ENCODE peak calls at places on chromosome 3, in eight cellular contexts. F, X, M, G, N, B, K and R are unnamed samples.
A peak's percentile ranks its signal among the peaks of the same experiment; 100 is the strongest.

GRCh38 chr3:113211370-113212154 is at the start of gene BOC:
- DNase-seq in G (peak; percentile 88), N (peak; percentile 45), K (no peak), B (no peak), F (no peak), X (no peak), M (peak; percentile 65), R (no peak)

GRCh38 chr3:20201141-20201540 is 15.1 kb upstream of the SGO1 start:
- DNase-seq in N (no peak), B (no peak), G (no peak), K (no peak), M (no peak), X (no peak), F (no peak), R (no peak)

GRCh38 chr3:81758275-81758674 is 3.2 kb downstream of the GBE1 start:
- DNase-seq in M (no peak), B (no peak), K (no peak), X (no peak), N (no peak), G (no peak), F (no peak), R (no peak)

GRCh38 chr3:122199552-122199951 is 16.1 kb downstream of the CASR start:
- DNase-seq in G (no peak), F (no peak), K (no peak), B (no peak), X (no peak), M (no peak), N (no peak), R (no peak)

GRCh38 chr3:3127432-3128010 is 781 bp downstream of the TRNT1 start:
- DNase-seq in F (no peak), X (no peak), N (no peak), G (no peak), K (peak; percentile 25), B (peak; percentile 6), M (no peak), R (no peak)

GRCh38 chr3:110598847-110599490 is 472.6 kb upstream of the NECTIN3 start:
- DNase-seq in X (no peak), M (no peak), G (no peak), B (no peak), K (no peak), F (no peak), N (no peak), R (no peak)

GRCh38 chr3:38349684-38350359 is 3.2 kb downstream of the XYLB start:
- DNase-seq in K (no peak), N (no peak), G (peak; percentile 39), B (no peak), M (no peak), F (no peak), X (no peak), R (no peak)

GRCh38 chr3:46416134-46417119 is 9.4 kb downstream of the CCRL2 start:
- DNase-seq in G (no peak), N (no peak), M (no peak), B (no peak), K (peak; percentile 36), X (no peak), F (no peak), R (no peak)

GRCh38 chr3:136783708-136784191 is 31.6 kb upstream of the STAG1 start:
- DNase-seq in F (no peak), M (no peak), X (no peak), B (no peak), G (no peak), K (no peak), N (no peak), R (no peak)

GRCh38 chr3:90015688-90016356 is 908.4 kb downstream of the EPHA3 start:
- DNase-seq in F (no peak), K (no peak), M (no peak), B (no peak), X (no peak), G (no peak), N (no peak), R (no peak)

GRCh38 chr3:57078366-57079220 is 18.1 kb downstream of the SPATA12 start:
- DNase-seq in K (peak; percentile 57), N (peak; percentile 47), F (no peak), B (no peak), G (peak; percentile 92), M (peak; percentile 70), X (no peak), R (peak; percentile 55)
- TF ChIP-seq CTCF in K (no peak), N (peak; percentile 29), F (no peak), B (no peak), G (no peak), M (no peak), X (no peak), R (peak; percentile 8)

GRCh38 chr3:66863205-66864135 is 134.6 kb upstream of the KBTBD8 start:
- DNase-seq in G (no peak), F (no peak), K (no peak), X (no peak), N (no peak), B (no peak), M (no peak), R (no peak)

GRCh38 chr3:66854752-66855151 is 143.4 kb upstream of the KBTBD8 start:
- DNase-seq in B (no peak), M (no peak), X (no peak), F (no peak), K (no peak), N (no peak), G (no peak), R (no peak)

GRCh38 chr3:66856555-66856954 is 141.6 kb upstream of the KBTBD8 start:
- DNase-seq in X (no peak), F (no peak), K (no peak), N (no peak), G (no peak), B (no peak), M (no peak), R (no peak)

GRCh38 chr3:66860771-66861170 is 137.3 kb upstream of the KBTBD8 start:
- DNase-seq in G (no peak), N (no peak), M (no peak), F (no peak), B (no peak), X (no peak), K (no peak), R (no peak)

DNA sequence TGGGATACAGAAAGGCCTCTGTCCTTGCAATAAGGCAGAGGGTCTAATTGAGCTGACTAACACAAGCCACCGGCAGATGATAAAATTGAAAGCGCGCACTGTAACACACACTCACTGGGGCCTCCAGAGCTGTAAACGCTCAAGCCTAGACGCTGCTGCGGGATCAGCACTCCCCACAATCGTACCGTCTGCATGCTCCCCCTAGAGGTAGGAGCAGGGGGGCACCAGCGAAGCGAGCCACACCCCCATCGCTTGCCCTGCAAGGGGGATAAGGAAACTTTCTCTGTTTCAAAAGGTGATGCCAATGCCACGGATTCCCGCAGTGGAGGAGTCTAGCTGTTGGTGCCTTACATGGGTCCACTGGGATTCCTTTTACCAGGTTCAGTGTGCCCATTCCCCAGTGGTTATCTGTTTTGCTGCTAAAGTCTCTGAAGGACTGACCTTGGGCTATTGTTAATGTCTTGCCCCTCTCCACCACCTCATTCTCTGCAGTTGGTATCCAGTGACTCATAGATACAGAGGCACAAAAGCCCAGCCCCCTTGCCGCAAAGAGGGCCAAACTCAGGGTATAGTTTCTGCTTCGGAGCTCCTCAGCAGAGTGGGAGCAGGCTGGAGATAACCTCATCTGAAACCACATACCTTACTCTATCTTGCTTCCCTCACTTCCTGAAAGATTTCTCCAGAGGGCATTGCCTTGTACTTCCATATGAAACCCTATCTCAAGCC is 139.3 kb upstream of the KBTBD8 start:
- DNase-seq in G (no peak), B (no peak), F (no peak), M (no peak), K (peak; percentile 43), N (no peak), X (no peak), R (no peak)
- TF ChIP-seq CTCF in G (no peak), B (no peak), F (no peak), M (no peak), K (peak; percentile 62), N (peak; percentile 30), X (no peak), R (no peak)

DNA sequence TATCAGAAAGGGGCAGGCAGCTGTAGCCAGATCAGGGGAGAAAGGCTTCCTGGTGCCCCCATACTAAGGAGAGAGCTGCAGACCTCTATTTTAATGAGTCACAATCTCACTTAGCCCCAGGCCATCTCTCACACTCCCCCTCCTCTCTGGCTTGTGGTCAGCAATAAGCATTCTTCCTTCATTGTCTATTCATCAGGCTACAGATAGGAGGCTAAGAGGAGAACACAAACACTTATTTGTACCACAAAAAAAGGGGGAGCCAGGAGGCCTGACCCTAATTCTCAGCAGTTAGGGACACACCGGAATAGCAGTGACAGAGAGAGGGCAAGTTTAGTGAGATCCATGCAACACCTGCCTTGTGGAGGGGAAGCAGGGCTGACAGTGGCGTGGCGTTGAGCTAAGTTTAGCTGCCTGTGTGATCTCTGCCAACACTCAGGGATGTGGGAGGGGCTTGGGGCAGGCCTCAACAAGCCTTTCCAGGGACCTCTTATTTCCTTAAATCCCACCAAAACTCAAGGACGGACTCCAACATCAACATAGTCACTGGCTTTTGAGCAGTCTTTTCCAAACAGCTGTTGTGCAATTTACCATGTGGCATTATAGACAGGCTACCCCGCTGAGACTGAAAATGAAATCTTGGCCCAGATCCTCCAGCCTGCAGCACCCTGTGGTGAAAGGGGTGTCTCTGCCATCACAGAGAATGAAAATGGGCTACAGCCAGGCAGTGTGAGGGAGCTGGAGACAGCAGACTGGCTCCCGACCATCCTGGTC is 191.9 kb upstream of the TSC22D2 start:
- DNase-seq in N (no peak), G (peak; percentile 79), M (peak; percentile 73), B (no peak), X (no peak), F (no peak), K (no peak), R (no peak)
- TF ChIP-seq CTCF in N (no peak), G (no peak), M (no peak), B (no peak), X (no peak), F (no peak), K (no peak), R (no peak)

GRCh38 chr3:177522051-177522450 is 324.8 kb upstream of the TBL1XR1 start:
- DNase-seq in K (no peak), X (no peak), M (no peak), B (no peak), G (no peak), F (no peak), N (no peak), R (no peak)

GRCh38 chr3:177519588-177519987 is 322.3 kb upstream of the TBL1XR1 start:
- DNase-seq in G (no peak), F (no peak), M (no peak), X (no peak), B (no peak), N (no peak), K (no peak), R (no peak)

GRCh38 chr3:177523991-177524438 is 326.7 kb upstream of the TBL1XR1 start:
- DNase-seq in F (no peak), N (no peak), G (no peak), M (no peak), X (no peak), B (no peak), K (no peak), R (no peak)

GRCh38 chr3:177523072-177523675 is 325.9 kb upstream of the TBL1XR1 start:
- DNase-seq in B (no peak), X (no peak), G (no peak), M (no peak), N (no peak), F (no peak), K (no peak), R (no peak)

DNA sequence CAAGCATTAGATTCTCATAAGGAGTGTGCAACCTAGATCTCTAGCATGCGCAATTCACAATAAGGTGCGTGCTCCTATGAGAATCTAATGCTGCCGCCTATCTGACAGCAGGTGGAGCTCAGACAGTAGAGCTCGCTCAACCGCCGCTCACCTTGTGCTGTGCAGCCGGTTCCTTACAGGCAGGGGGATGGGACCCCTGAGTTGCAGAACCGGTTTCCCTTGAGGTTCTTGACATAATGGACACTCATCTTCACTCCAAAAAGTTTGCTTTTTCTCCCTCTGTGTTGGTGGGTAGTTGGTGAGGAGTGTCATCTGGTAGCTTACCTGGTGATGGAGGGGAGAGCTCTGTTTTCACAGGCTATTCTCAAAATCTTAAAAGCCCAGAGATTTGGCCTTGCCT is 324.0 kb upstream of the TBL1XR1 start:
- DNase-seq in X (peak; percentile 41), G (no peak), N (peak; percentile 15), M (no peak), K (no peak), F (no peak), B (no peak), R (no peak)
- TF ChIP-seq CTCF in X (no peak), G (no peak), N (peak; percentile 47), M (no peak), K (peak; percentile 9), F (no peak), B (no peak), R (no peak)